ENCODE peak calls at places on chromosome 14, in ten cellular contexts. One of them, this sample, is unnamed.

GRCh38 chr14:83342590-83342989 is 1808.9 kb upstream of the SEL1L start:
- DNase-seq in A549: no peak
- DNase-seq in stomach: no peak
- DNase-seq in IMR-90: no peak
- DNase-seq in K562: no peak
- DNase-seq in sigmoid colon: peak; percentile 53
- DNase-seq in suprapubic skin: peak; percentile 53
- DNase-seq in H1: no peak
- DNase-seq in adrenal gland: no peak
- DNase-seq in endothelial cell of umbilical vein: no peak
- DNase-seq in this sample: no peak

GRCh38 chr14:94144765-94145164 is 15.4 kb upstream of the IFI27L2 start:
- DNase-seq in A549: no peak
- DNase-seq in stomach: no peak
- DNase-seq in IMR-90: no peak
- DNase-seq in K562: no peak
- DNase-seq in sigmoid colon: no peak
- DNase-seq in suprapubic skin: no peak
- DNase-seq in H1: peak; percentile 62
- DNase-seq in adrenal gland: no peak
- DNase-seq in endothelial cell of umbilical vein: no peak
- DNase-seq in this sample: no peak

GRCh38 chr14:33120966-33121365 is 182.3 kb downstream of the NPAS3 start:
- DNase-seq in A549: no peak
- DNase-seq in stomach: no peak
- DNase-seq in IMR-90: no peak
- DNase-seq in K562: no peak
- DNase-seq in sigmoid colon: no peak
- DNase-seq in suprapubic skin: no peak
- DNase-seq in H1: no peak
- DNase-seq in adrenal gland: no peak
- DNase-seq in endothelial cell of umbilical vein: no peak
- DNase-seq in this sample: no peak

GRCh38 chr14:65169351-65169750 is 67.0 kb upstream of the MAX start:
- DNase-seq in A549: no peak
- DNase-seq in stomach: no peak
- DNase-seq in IMR-90: peak; percentile 89
- DNase-seq in K562: no peak
- DNase-seq in sigmoid colon: no peak
- DNase-seq in suprapubic skin: no peak
- DNase-seq in H1: no peak
- DNase-seq in adrenal gland: no peak
- DNase-seq in endothelial cell of umbilical vein: no peak
- DNase-seq in this sample: no peak

GRCh38 chr14:69090187-69090789 is 62.6 kb downstream of the DCAF5 start:
- DNase-seq in A549: peak; percentile 35
- DNase-seq in stomach: no peak
- DNase-seq in IMR-90: peak; percentile 55
- DNase-seq in K562: peak; percentile 14
- DNase-seq in sigmoid colon: no peak
- DNase-seq in suprapubic skin: no peak
- DNase-seq in H1: no peak
- DNase-seq in adrenal gland: no peak
- DNase-seq in endothelial cell of umbilical vein: peak; percentile 59
- DNase-seq in this sample: no peak

GRCh38 chr14:99732436-99733220 is 48.5 kb downstream of the CYP46A1 start:
- DNase-seq in A549: no peak
- DNase-seq in stomach: no peak
- DNase-seq in IMR-90: no peak
- DNase-seq in K562: no peak
- DNase-seq in sigmoid colon: peak; percentile 62
- DNase-seq in suprapubic skin: peak; percentile 53
- DNase-seq in H1: no peak
- DNase-seq in adrenal gland: peak; percentile 28
- DNase-seq in endothelial cell of umbilical vein: no peak
- DNase-seq in this sample: no peak

GRCh38 chr14:99689266-99690236 is 5.5 kb downstream of the CYP46A1 start:
- DNase-seq in A549: no peak
- DNase-seq in stomach: no peak
- DNase-seq in IMR-90: no peak
- DNase-seq in K562: no peak
- DNase-seq in sigmoid colon: peak; percentile 45
- DNase-seq in suprapubic skin: no peak
- DNase-seq in H1: peak; percentile 38
- DNase-seq in adrenal gland: no peak
- DNase-seq in endothelial cell of umbilical vein: no peak
- DNase-seq in this sample: no peak

GRCh38 chr14:85288041-85288440 is 241.9 kb upstream of the FLRT2 start:
- DNase-seq in A549: no peak
- DNase-seq in stomach: no peak
- DNase-seq in IMR-90: no peak
- DNase-seq in K562: no peak
- DNase-seq in sigmoid colon: no peak
- DNase-seq in suprapubic skin: no peak
- DNase-seq in H1: no peak
- DNase-seq in adrenal gland: no peak
- DNase-seq in endothelial cell of umbilical vein: no peak
- DNase-seq in this sample: no peak

GRCh38 chr14:31024042-31024480 is 1.4 kb upstream of the AP4S1 start:
- DNase-seq in A549: no peak
- DNase-seq in stomach: no peak
- DNase-seq in IMR-90: no peak
- DNase-seq in K562: no peak
- DNase-seq in sigmoid colon: no peak
- DNase-seq in suprapubic skin: no peak
- DNase-seq in H1: no peak
- DNase-seq in adrenal gland: no peak
- DNase-seq in endothelial cell of umbilical vein: peak; percentile 19
- DNase-seq in this sample: no peak

GRCh38 chr14:102326583-102326982 is 7.0 kb downstream of the ZNF839 start:
- DNase-seq in A549: no peak
- DNase-seq in stomach: no peak
- DNase-seq in IMR-90: no peak
- DNase-seq in K562: no peak
- DNase-seq in sigmoid colon: peak; percentile 56
- DNase-seq in suprapubic skin: no peak
- DNase-seq in H1: no peak
- DNase-seq in adrenal gland: no peak
- DNase-seq in endothelial cell of umbilical vein: no peak
- DNase-seq in this sample: no peak

GRCh38 chr14:98647754-98648153 is 624.2 kb downstream of the BCL11B start:
- DNase-seq in A549: no peak
- DNase-seq in stomach: no peak
- DNase-seq in IMR-90: no peak
- DNase-seq in K562: no peak
- DNase-seq in sigmoid colon: no peak
- DNase-seq in suprapubic skin: no peak
- DNase-seq in H1: no peak
- DNase-seq in adrenal gland: no peak
- DNase-seq in endothelial cell of umbilical vein: no peak
- DNase-seq in this sample: no peak

GRCh38 chr14:101072945-101073597 is 169.5 kb upstream of the RTL1 start:
- DNase-seq in A549: peak; percentile 97
- DNase-seq in stomach: peak; percentile 31
- DNase-seq in IMR-90: peak; percentile 98
- DNase-seq in K562: peak; percentile 63
- DNase-seq in sigmoid colon: peak; percentile 72
- DNase-seq in suprapubic skin: peak; percentile 47
- DNase-seq in H1: peak; percentile 59
- DNase-seq in adrenal gland: peak; percentile 96
- DNase-seq in endothelial cell of umbilical vein: peak; percentile 99
- DNase-seq in this sample: peak; percentile 99

GRCh38 chr14:70086685-70087379 is 101.9 kb downstream of the SLC8A3 start:
- DNase-seq in A549: no peak
- DNase-seq in stomach: peak; percentile 34
- DNase-seq in IMR-90: peak; percentile 54
- DNase-seq in K562: peak; percentile 19
- DNase-seq in sigmoid colon: no peak
- DNase-seq in suprapubic skin: no peak
- DNase-seq in H1: no peak
- DNase-seq in adrenal gland: peak; percentile 45
- DNase-seq in endothelial cell of umbilical vein: peak; percentile 35
- DNase-seq in this sample: no peak

GRCh38 chr14:51738754-51739153 is 87.0 kb downstream of the FRMD6 start:
- DNase-seq in A549: peak; percentile 31
- DNase-seq in stomach: no peak
- DNase-seq in IMR-90: no peak
- DNase-seq in K562: peak; percentile 2
- DNase-seq in sigmoid colon: no peak
- DNase-seq in suprapubic skin: no peak
- DNase-seq in H1: no peak
- DNase-seq in adrenal gland: no peak
- DNase-seq in endothelial cell of umbilical vein: no peak
- DNase-seq in this sample: no peak

GRCh38 chr14:94728950-94729349 is 41.0 kb downstream of the GSC start:
- DNase-seq in A549: no peak
- DNase-seq in stomach: no peak
- DNase-seq in IMR-90: no peak
- DNase-seq in K562: no peak
- DNase-seq in sigmoid colon: peak; percentile 5
- DNase-seq in suprapubic skin: no peak
- DNase-seq in H1: no peak
- DNase-seq in adrenal gland: no peak
- DNase-seq in endothelial cell of umbilical vein: no peak
- DNase-seq in this sample: no peak

GRCh38 chr14:36683083-36683724 is 21.5 kb downstream of the PAX9 start:
- DNase-seq in A549: no peak
- DNase-seq in stomach: no peak
- DNase-seq in IMR-90: no peak
- DNase-seq in K562: no peak
- DNase-seq in sigmoid colon: no peak
- DNase-seq in suprapubic skin: no peak
- DNase-seq in H1: no peak
- DNase-seq in adrenal gland: no peak
- DNase-seq in endothelial cell of umbilical vein: no peak
- DNase-seq in this sample: no peak

GRCh38 chr14:105249175-105250007 is 1.1 kb downstream of the BTBD6 start:
- DNase-seq in A549: no peak
- DNase-seq in stomach: peak; percentile 35
- DNase-seq in IMR-90: peak; percentile 26
- DNase-seq in K562: no peak
- DNase-seq in sigmoid colon: no peak
- DNase-seq in suprapubic skin: no peak
- DNase-seq in H1: peak; percentile 62
- DNase-seq in adrenal gland: peak; percentile 20
- DNase-seq in endothelial cell of umbilical vein: peak; percentile 42
- DNase-seq in this sample: no peak

GRCh38 chr14:67538501-67538900 is 5.4 kb downstream of the PLEKHH1 start:
- DNase-seq in A549: no peak
- DNase-seq in stomach: no peak
- DNase-seq in IMR-90: no peak
- DNase-seq in K562: no peak
- DNase-seq in sigmoid colon: peak; percentile 26
- DNase-seq in suprapubic skin: no peak
- DNase-seq in H1: no peak
- DNase-seq in adrenal gland: no peak
- DNase-seq in endothelial cell of umbilical vein: no peak
- DNase-seq in this sample: no peak

GRCh38 chr14:67544590-67544989 is 11.5 kb downstream of the PLEKHH1 start:
- DNase-seq in A549: no peak
- DNase-seq in stomach: no peak
- DNase-seq in IMR-90: no peak
- DNase-seq in K562: no peak
- DNase-seq in sigmoid colon: no peak
- DNase-seq in suprapubic skin: no peak
- DNase-seq in H1: no peak
- DNase-seq in adrenal gland: no peak
- DNase-seq in endothelial cell of umbilical vein: no peak
- DNase-seq in this sample: no peak

GRCh38 chr14:67537736-67538135 is 4.6 kb downstream of the PLEKHH1 start:
- DNase-seq in A549: no peak
- DNase-seq in stomach: no peak
- DNase-seq in IMR-90: no peak
- DNase-seq in K562: no peak
- DNase-seq in sigmoid colon: no peak
- DNase-seq in suprapubic skin: no peak
- DNase-seq in H1: no peak
- DNase-seq in adrenal gland: no peak
- DNase-seq in endothelial cell of umbilical vein: no peak
- DNase-seq in this sample: no peak

GRCh38 chr14:67539116-67539515 is 6.0 kb downstream of the PLEKHH1 start:
- DNase-seq in A549: no peak
- DNase-seq in stomach: no peak
- DNase-seq in IMR-90: no peak
- DNase-seq in K562: no peak
- DNase-seq in sigmoid colon: peak; percentile 28
- DNase-seq in suprapubic skin: peak; percentile 8
- DNase-seq in H1: no peak
- DNase-seq in adrenal gland: no peak
- DNase-seq in endothelial cell of umbilical vein: no peak
- DNase-seq in this sample: no peak

GRCh38 chr14:67541448-67542387 is 8.6 kb downstream of the PLEKHH1 start:
- DNase-seq in A549: no peak
- DNase-seq in stomach: peak; percentile 76
- DNase-seq in IMR-90: no peak
- DNase-seq in K562: peak; percentile 75
- DNase-seq in sigmoid colon: peak; percentile 30
- DNase-seq in suprapubic skin: peak; percentile 38
- DNase-seq in H1: peak; percentile 69
- DNase-seq in adrenal gland: peak; percentile 75
- DNase-seq in endothelial cell of umbilical vein: no peak
- DNase-seq in this sample: no peak
- TF ChIP-seq POLR2A in A549: no peak
- TF ChIP-seq POLR2A in stomach: no peak
- TF ChIP-seq POLR2A in IMR-90: no peak
- TF ChIP-seq POLR2A in K562: peak; percentile 85
- TF ChIP-seq POLR2A in sigmoid colon: peak; percentile 33
- TF ChIP-seq POLR2A in suprapubic skin: no peak
- TF ChIP-seq POLR2A in H1: peak; percentile 66
- TF ChIP-seq POLR2A in adrenal gland: peak; percentile 61
- TF ChIP-seq POLR2A in endothelial cell of umbilical vein: no peak
- TF ChIP-seq POLR2A in this sample: no peak

GRCh38 chr14:22465201-22465835 is 123.7 kb downstream of the DAD1 start:
- DNase-seq in A549: no peak
- DNase-seq in stomach: no peak
- DNase-seq in IMR-90: peak; percentile 1
- DNase-seq in K562: no peak
- DNase-seq in sigmoid colon: no peak
- DNase-seq in suprapubic skin: no peak
- DNase-seq in H1: no peak
- DNase-seq in adrenal gland: no peak
- DNase-seq in endothelial cell of umbilical vein: no peak
- DNase-seq in this sample: no peak
- TF ChIP-seq POLR2A in A549: no peak
- TF ChIP-seq POLR2A in stomach: no peak
- TF ChIP-seq POLR2A in IMR-90: no peak
- TF ChIP-seq POLR2A in K562: no peak
- TF ChIP-seq POLR2A in sigmoid colon: no peak
- TF ChIP-seq POLR2A in suprapubic skin: no peak
- TF ChIP-seq POLR2A in H1: no peak
- TF ChIP-seq POLR2A in adrenal gland: no peak
- TF ChIP-seq POLR2A in endothelial cell of umbilical vein: no peak
- TF ChIP-seq POLR2A in this sample: no peak

GRCh38 chr14:20801726-20802125 is 918 bp downstream of the RNASE1 start:
- DNase-seq in A549: no peak
- DNase-seq in stomach: peak; percentile 66
- DNase-seq in IMR-90: no peak
- DNase-seq in K562: peak; percentile 35
- DNase-seq in sigmoid colon: no peak
- DNase-seq in suprapubic skin: no peak
- DNase-seq in H1: no peak
- DNase-seq in adrenal gland: no peak
- DNase-seq in endothelial cell of umbilical vein: peak; percentile 50
- DNase-seq in this sample: no peak
- TF ChIP-seq POLR2A in A549: no peak
- TF ChIP-seq POLR2A in stomach: no peak
- TF ChIP-seq POLR2A in IMR-90: no peak
- TF ChIP-seq POLR2A in K562: no peak
- TF ChIP-seq POLR2A in sigmoid colon: no peak
- TF ChIP-seq POLR2A in suprapubic skin: no peak
- TF ChIP-seq POLR2A in H1: no peak
- TF ChIP-seq POLR2A in adrenal gland: no peak
- TF ChIP-seq POLR2A in endothelial cell of umbilical vein: peak; percentile 16
- TF ChIP-seq POLR2A in this sample: no peak

GRCh38 chr14:49768301-49769121 is 558 bp downstream of the KLHDC2 start:
- DNase-seq in A549: peak; percentile 13
- DNase-seq in stomach: peak; percentile 65
- DNase-seq in IMR-90: peak; percentile 66
- DNase-seq in K562: peak; percentile 43
- DNase-seq in sigmoid colon: peak; percentile 71
- DNase-seq in suprapubic skin: peak; percentile 78
- DNase-seq in H1: peak; percentile 63
- DNase-seq in adrenal gland: peak; percentile 73
- DNase-seq in endothelial cell of umbilical vein: peak; percentile 72
- DNase-seq in this sample: peak; percentile 28
- TF ChIP-seq POLR2A in A549: peak; percentile 8
- TF ChIP-seq POLR2A in stomach: no peak
- TF ChIP-seq POLR2A in IMR-90: no peak
- TF ChIP-seq POLR2A in K562: peak; percentile 50
- TF ChIP-seq POLR2A in sigmoid colon: peak; percentile 46
- TF ChIP-seq POLR2A in suprapubic skin: no peak
- TF ChIP-seq POLR2A in H1: peak; percentile 86
- TF ChIP-seq POLR2A in adrenal gland: no peak
- TF ChIP-seq POLR2A in endothelial cell of umbilical vein: peak; percentile 50
- TF ChIP-seq POLR2A in this sample: no peak

This sample was measured in H54.